ENCODE peak calls at places on chromosomes 2 and 18, in five cellular contexts. One of them, this sample, is unnamed.
A peak's percentile ranks its signal among the peaks of the same experiment; 100 is the strongest.

GRCh38 chr2:48900321-48901014 is 144.9 kb upstream of the LHCGR start:
- DNase-seq in Jurkat, Clone E6-1: no peak
- DNase-seq in right lobe of liver: no peak
- DNase-seq in lower leg skin: no peak
- DNase-seq in A549: no peak
- DNase-seq in this sample: no peak

GRCh38 chr2:58930541-58930940 is 689.4 kb upstream of the FANCL start:
- DNase-seq in Jurkat, Clone E6-1: no peak
- DNase-seq in right lobe of liver: no peak
- DNase-seq in lower leg skin: no peak
- DNase-seq in A549: no peak
- DNase-seq in this sample: no peak

GRCh38 chr2:19759880-19760279 is 141.9 kb downstream of the TTC32 start:
- DNase-seq in Jurkat, Clone E6-1: no peak
- DNase-seq in right lobe of liver: no peak
- DNase-seq in lower leg skin: peak; percentile 10
- DNase-seq in A549: no peak
- DNase-seq in this sample: no peak

GRCh38 chr2:31428001-31428418 is 13.5 kb upstream of the XDH start:
- DNase-seq in Jurkat, Clone E6-1: no peak
- DNase-seq in right lobe of liver: no peak
- DNase-seq in lower leg skin: no peak
- DNase-seq in A549: peak; percentile 52
- DNase-seq in this sample: no peak

GRCh38 chr2:165239826-165240618 is 808 bp downstream of the SCN2A start:
- DNase-seq in Jurkat, Clone E6-1: no peak
- DNase-seq in right lobe of liver: no peak
- DNase-seq in lower leg skin: no peak
- DNase-seq in A549: no peak
- DNase-seq in this sample: no peak

GRCh38 chr2:63649829-63650228 is 61.1 kb downstream of the MDH1 start:
- DNase-seq in Jurkat, Clone E6-1: no peak
- DNase-seq in right lobe of liver: no peak
- DNase-seq in lower leg skin: no peak
- DNase-seq in A549: no peak
- DNase-seq in this sample: no peak

GRCh38 chr18:50092250-50092780 is 102.6 kb downstream of the MYO5B start:
- DNase-seq in Jurkat, Clone E6-1: no peak
- DNase-seq in right lobe of liver: no peak
- DNase-seq in lower leg skin: no peak
- DNase-seq in A549: no peak
- DNase-seq in this sample: no peak

GRCh38 chr2:240872317-240873097 is 3.9 kb downstream of the AGXT start:
- DNase-seq in Jurkat, Clone E6-1: no peak
- DNase-seq in right lobe of liver: peak; percentile 66
- DNase-seq in lower leg skin: no peak
- DNase-seq in A549: no peak
- DNase-seq in this sample: peak; percentile 48

GRCh38 chr18:12015697-12016062 is 34.4 kb downstream of the IMPA2 start:
- DNase-seq in Jurkat, Clone E6-1: no peak
- DNase-seq in right lobe of liver: peak; percentile 89
- DNase-seq in lower leg skin: no peak
- DNase-seq in A549: no peak
- DNase-seq in this sample: peak; percentile 87

GRCh38 chr2:240905176-240905781 is 857 bp upstream of the CROCC2 start:
- DNase-seq in Jurkat, Clone E6-1: no peak
- DNase-seq in right lobe of liver: peak; percentile 51
- DNase-seq in lower leg skin: no peak
- DNase-seq in A549: no peak
- DNase-seq in this sample: peak; percentile 56

GRCh38 chr2:186841940-186842339 is 7.0 kb downstream of the ZSWIM2 start:
- DNase-seq in Jurkat, Clone E6-1: no peak
- DNase-seq in right lobe of liver: no peak
- DNase-seq in lower leg skin: no peak
- DNase-seq in A549: no peak
- DNase-seq in this sample: no peak

GRCh38 chr2:219706823-219707281 is 79.4 kb downstream of the SLC4A3 start:
- DNase-seq in Jurkat, Clone E6-1: no peak
- DNase-seq in right lobe of liver: no peak
- DNase-seq in lower leg skin: peak; percentile 70
- DNase-seq in A549: no peak
- DNase-seq in this sample: no peak

GRCh38 chr2:22536131-22536530 is 848.8 kb upstream of the KLHL29 start:
- DNase-seq in Jurkat, Clone E6-1: no peak
- DNase-seq in right lobe of liver: no peak
- DNase-seq in lower leg skin: no peak
- DNase-seq in A549: peak; percentile 5
- DNase-seq in this sample: no peak

GRCh38 chr2:133841905-133842304 is 273.6 kb upstream of the NCKAP5 start:
- DNase-seq in Jurkat, Clone E6-1: no peak
- DNase-seq in right lobe of liver: no peak
- DNase-seq in lower leg skin: no peak
- DNase-seq in A549: peak; percentile 72
- DNase-seq in this sample: no peak

GRCh38 chr2:173741715-173742114 is 223.5 kb downstream of the SP3 start:
- DNase-seq in Jurkat, Clone E6-1: no peak
- DNase-seq in right lobe of liver: no peak
- DNase-seq in lower leg skin: no peak
- DNase-seq in A549: no peak
- DNase-seq in this sample: no peak

GRCh38 chr2:11710210-11710609 is 36.2 kb upstream of the LPIN1 start:
- DNase-seq in Jurkat, Clone E6-1: no peak
- DNase-seq in right lobe of liver: no peak
- DNase-seq in lower leg skin: no peak
- DNase-seq in A549: peak; percentile 48
- DNase-seq in this sample: no peak

GRCh38 chr2:85367180-85367579 is 12.6 kb downstream of the ELMOD3 start:
- DNase-seq in Jurkat, Clone E6-1: no peak
- DNase-seq in right lobe of liver: no peak
- DNase-seq in lower leg skin: no peak
- DNase-seq in A549: no peak
- DNase-seq in this sample: no peak

GRCh38 chr2:207163815-207164747 is 1.7 kb downstream of the KLF7 start:
- DNase-seq in Jurkat, Clone E6-1: no peak
- DNase-seq in right lobe of liver: peak; percentile 68
- DNase-seq in lower leg skin: peak; percentile 93
- DNase-seq in A549: peak; percentile 72
- DNase-seq in this sample: peak; percentile 74

GRCh38 chr2:46275995-46276394 is 21.2 kb upstream of the EPAS1 start:
- DNase-seq in Jurkat, Clone E6-1: no peak
- DNase-seq in right lobe of liver: peak; percentile 78
- DNase-seq in lower leg skin: peak; percentile 91
- DNase-seq in A549: no peak
- DNase-seq in this sample: peak; percentile 77

GRCh38 chr2:166784296-166784946 is 103.9 kb upstream of the XIRP2 start:
- DNase-seq in Jurkat, Clone E6-1: no peak
- DNase-seq in right lobe of liver: no peak
- DNase-seq in lower leg skin: no peak
- DNase-seq in A549: no peak
- DNase-seq in this sample: no peak

GRCh38 chr2:114123925-114124324 is 234.0 kb downstream of the ACTR3 start:
- DNase-seq in Jurkat, Clone E6-1: no peak
- DNase-seq in right lobe of liver: no peak
- DNase-seq in lower leg skin: no peak
- DNase-seq in A549: no peak
- DNase-seq in this sample: no peak

GRCh38 chr2:29033172-29033571 is 41.2 kb downstream of the PCARE start:
- DNase-seq in Jurkat, Clone E6-1: no peak
- DNase-seq in right lobe of liver: no peak
- DNase-seq in lower leg skin: no peak
- DNase-seq in A549: peak; percentile 84
- DNase-seq in this sample: no peak

GRCh38 chr2:45134726-45135125 is 125.5 kb upstream of the SIX2 start:
- DNase-seq in Jurkat, Clone E6-1: peak; percentile 16
- DNase-seq in right lobe of liver: no peak
- DNase-seq in lower leg skin: no peak
- DNase-seq in A549: peak; percentile 11
- DNase-seq in this sample: no peak

GRCh38 chr2:208040199-208041171 is 15.2 kb upstream of the PLEKHM3 start:
- DNase-seq in Jurkat, Clone E6-1: peak; percentile 63
- DNase-seq in right lobe of liver: no peak
- DNase-seq in lower leg skin: peak; percentile 88
- DNase-seq in A549: peak; percentile 78
- DNase-seq in this sample: peak; percentile 77

GRCh38 chr2:171154348-171154747 is 6.3 kb downstream of the TLK1 start:
- DNase-seq in Jurkat, Clone E6-1: no peak
- DNase-seq in right lobe of liver: no peak
- DNase-seq in lower leg skin: no peak
- DNase-seq in A549: no peak
- DNase-seq in this sample: no peak

GRCh38 chr18:25229080-25229479 is 122.9 kb downstream of the ZNF521 start:
- DNase-seq in Jurkat, Clone E6-1: peak; percentile 47
- DNase-seq in right lobe of liver: no peak
- DNase-seq in lower leg skin: no peak
- DNase-seq in A549: no peak
- DNase-seq in this sample: no peak

DNA sequence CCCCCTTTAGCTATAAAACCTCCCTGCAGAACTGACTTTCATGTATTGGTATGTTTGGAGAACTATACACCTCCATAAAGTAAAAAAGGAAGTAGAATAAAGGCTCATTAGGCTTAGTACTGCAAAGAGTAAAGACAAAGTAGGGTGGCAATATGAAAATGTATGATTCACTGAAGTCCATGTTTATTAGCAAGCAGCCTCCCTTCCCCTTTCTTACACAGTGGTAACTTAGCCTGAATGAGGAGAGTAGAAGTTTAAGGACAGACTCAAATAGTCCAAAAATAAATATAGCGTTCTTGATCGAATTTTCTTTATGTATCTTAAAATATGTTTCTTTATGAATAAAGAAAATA is 1.5 kb downstream of the ZNF804A start:
- DNase-seq in Jurkat, Clone E6-1: no peak
- DNase-seq in right lobe of liver: no peak
- DNase-seq in lower leg skin: no peak
- DNase-seq in A549: no peak
- DNase-seq in this sample: no peak
- H3K4me3 ChIP-seq in Jurkat, Clone E6-1: no peak overlapping the region
- H3K4me3 ChIP-seq in right lobe of liver: no peak overlapping the region
- H3K4me3 ChIP-seq in lower leg skin: no peak overlapping the region
- H3K4me3 ChIP-seq in A549: no peak overlapping the region
- H3K4me3 ChIP-seq in this sample: peak overlapping the region; percentile 63

DNA sequence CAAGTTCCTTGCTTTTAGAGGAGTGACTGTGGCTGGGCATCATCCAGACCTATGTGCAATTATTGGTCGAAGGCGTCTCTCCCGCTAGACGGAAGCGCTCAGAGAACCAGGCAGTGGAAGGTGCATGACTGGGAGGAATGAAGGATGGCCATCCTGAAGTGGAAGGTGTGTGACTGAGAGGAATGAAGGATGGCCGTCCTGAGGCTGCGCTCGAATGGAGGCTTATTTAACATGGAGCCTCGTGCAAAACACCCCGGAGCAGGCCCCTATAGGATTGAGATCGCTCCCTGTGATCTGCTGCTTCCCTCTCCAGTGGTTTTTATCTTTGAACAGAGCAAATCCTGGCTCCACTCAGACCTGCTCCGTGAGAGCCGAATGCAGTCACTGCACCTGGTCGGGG is 140.2 kb upstream of the ID2 start:
- DNase-seq in Jurkat, Clone E6-1: no peak
- DNase-seq in right lobe of liver: no peak
- DNase-seq in lower leg skin: no peak
- DNase-seq in A549: no peak
- DNase-seq in this sample: no peak
- H3K4me3 ChIP-seq in Jurkat, Clone E6-1: no peak overlapping the region
- H3K4me3 ChIP-seq in right lobe of liver: no peak overlapping the region
- H3K4me3 ChIP-seq in lower leg skin: no peak overlapping the region
- H3K4me3 ChIP-seq in A549: no peak overlapping the region
- H3K4me3 ChIP-seq in this sample: no peak overlapping the region

GRCh38 chr2:675460-675859 is 1.7 kb downstream of the TMEM18 start:
- DNase-seq in Jurkat, Clone E6-1: no peak
- DNase-seq in right lobe of liver: no peak
- DNase-seq in lower leg skin: no peak
- DNase-seq in A549: no peak
- DNase-seq in this sample: no peak
- H3K4me3 ChIP-seq in Jurkat, Clone E6-1: peak overlapping the region; percentile 86
- H3K4me3 ChIP-seq in right lobe of liver: no peak overlapping the region
- H3K4me3 ChIP-seq in lower leg skin: no peak overlapping the region
- H3K4me3 ChIP-seq in A549: peak overlapping the region; percentile 65
- H3K4me3 ChIP-seq in this sample: no peak overlapping the region

GRCh38 chr2:12730265-12730664 is 13.5 kb downstream of the TRIB2 start:
- DNase-seq in Jurkat, Clone E6-1: no peak
- DNase-seq in right lobe of liver: no peak
- DNase-seq in lower leg skin: no peak
- DNase-seq in A549: no peak
- DNase-seq in this sample: no peak
- H3K4me3 ChIP-seq in Jurkat, Clone E6-1: no peak overlapping the region
- H3K4me3 ChIP-seq in right lobe of liver: no peak overlapping the region
- H3K4me3 ChIP-seq in lower leg skin: no peak overlapping the region
- H3K4me3 ChIP-seq in A549: no peak overlapping the region
- H3K4me3 ChIP-seq in this sample: no peak overlapping the region

GRCh38 chr2:145379934-145380333 is 860.0 kb upstream of the ZEB2 start:
- DNase-seq in Jurkat, Clone E6-1: no peak
- DNase-seq in right lobe of liver: no peak
- DNase-seq in lower leg skin: no peak
- DNase-seq in A549: no peak
- DNase-seq in this sample: no peak

GRCh38 chr2:145374165-145374564 is 854.2 kb upstream of the ZEB2 start:
- DNase-seq in Jurkat, Clone E6-1: no peak
- DNase-seq in right lobe of liver: no peak
- DNase-seq in lower leg skin: no peak
- DNase-seq in A549: no peak
- DNase-seq in this sample: no peak
- H3K4me3 ChIP-seq in Jurkat, Clone E6-1: no peak overlapping the region
- H3K4me3 ChIP-seq in right lobe of liver: no peak overlapping the region
- H3K4me3 ChIP-seq in lower leg skin: no peak overlapping the region
- H3K4me3 ChIP-seq in A549: no peak overlapping the region
- H3K4me3 ChIP-seq in this sample: no peak overlapping the region

GRCh38 chr18:48845174-48845573 is 105.6 kb downstream of the SMAD7 start:
- DNase-seq in Jurkat, Clone E6-1: no peak
- DNase-seq in right lobe of liver: peak; percentile 45
- DNase-seq in lower leg skin: no peak
- DNase-seq in A549: no peak
- DNase-seq in this sample: peak; percentile 31

GRCh38 chr18:48848641-48849143 is 102.1 kb downstream of the SMAD7 start:
- DNase-seq in Jurkat, Clone E6-1: no peak
- DNase-seq in right lobe of liver: no peak
- DNase-seq in lower leg skin: no peak
- DNase-seq in A549: peak; percentile 46
- DNase-seq in this sample: no peak

GRCh38 chr18:48850891-48851302 is 99.9 kb downstream of the SMAD7 start:
- DNase-seq in Jurkat, Clone E6-1: no peak
- DNase-seq in right lobe of liver: no peak
- DNase-seq in lower leg skin: no peak
- DNase-seq in A549: no peak
- DNase-seq in this sample: no peak

GRCh38 chr18:48846423-48846932 is 104.3 kb downstream of the SMAD7 start:
- DNase-seq in Jurkat, Clone E6-1: no peak
- DNase-seq in right lobe of liver: no peak
- DNase-seq in lower leg skin: no peak
- DNase-seq in A549: no peak
- DNase-seq in this sample: no peak

GRCh38 chr18:48847807-48848486 is 102.8 kb downstream of the SMAD7 start:
- DNase-seq in Jurkat, Clone E6-1: no peak
- DNase-seq in right lobe of liver: peak; percentile 48
- DNase-seq in lower leg skin: no peak
- DNase-seq in A549: no peak
- DNase-seq in this sample: peak; percentile 38
- H3K4me3 ChIP-seq in Jurkat, Clone E6-1: no peak overlapping the region
- H3K4me3 ChIP-seq in right lobe of liver: no peak overlapping the region
- H3K4me3 ChIP-seq in lower leg skin: no peak overlapping the region
- H3K4me3 ChIP-seq in A549: no peak overlapping the region
- H3K4me3 ChIP-seq in this sample: no peak overlapping the region

This sample was measured in lower lobe of right lung.